ENCODE peak calls at places on chromosomes 7 and 10, in eight cellular contexts. Y is breast epithelium, O is kidney, D is lung, B is stomach, E is right atrium auricular region, Z is sigmoid colon, T is cardiac muscle cell. C is an unnamed sample.
A peak's percentile ranks its signal among the peaks of the same experiment; 100 is the strongest.

GRCh38 chr10:111247781-111248389 is 171.1 kb downstream of the ADRA2A start:
- DNase-seq in Y (no peak), B (no peak), E (no peak), Z (no peak), D (no peak), O (no peak), T (no peak), C (no peak)

GRCh38 chr7:77199008-77199966 is at the start of gene FGL2:
- DNase-seq in B (peak; percentile 42), E (peak; percentile 88), T (peak; percentile 33), Y (no peak), O (peak; percentile 86), D (peak; percentile 35), Z (peak; percentile 89), C (peak; percentile 69)

GRCh38 chr7:51316262-51316665 is 345 bp downstream of the COBL start:
- DNase-seq in Y (peak; percentile 58), Z (peak; percentile 69), O (peak; percentile 86), D (peak; percentile 54), E (peak; percentile 54), B (peak; percentile 65), T (no peak), C (peak; percentile 59)

GRCh38 chr10:99344715-99345114 is 15.6 kb downstream of the CNNM1 start:
- DNase-seq in B (no peak), T (no peak), O (no peak), Y (no peak), Z (no peak), D (no peak), E (no peak), C (no peak)

GRCh38 chr10:47237316-47238260 is 62.4 kb upstream of the GDF10 start:
- DNase-seq in T (no peak), O (no peak), D (no peak), Z (no peak), Y (no peak), B (no peak), E (peak; percentile 44), C (no peak)

GRCh38 chr10:71093531-71093930 is 118.8 kb upstream of the UNC5B start:
- DNase-seq in O (no peak), E (peak; percentile 36), D (peak; percentile 20), Y (no peak), Z (no peak), B (peak; percentile 7), T (no peak), C (no peak)

GRCh38 chr10:14732146-14732545 is 42.6 kb downstream of the FAM107B start:
- DNase-seq in Y (no peak), O (no peak), D (no peak), T (no peak), B (no peak), Z (no peak), E (no peak), C (no peak)

GRCh38 chr10:118737594-118738302 is 17.0 kb downstream of the CACUL1 start:
- DNase-seq in E (no peak), Z (no peak), D (no peak), B (no peak), Y (no peak), T (no peak), O (no peak), C (no peak)

GRCh38 chr10:78602201-78602917 is 466.4 kb upstream of the ZMIZ1 start:
- DNase-seq in Z (no peak), T (no peak), B (no peak), O (no peak), Y (no peak), E (peak; percentile 16), D (no peak), C (no peak)

GRCh38 chr7:47408675-47409074 is 173.2 kb downstream of the TNS3 start:
- DNase-seq in E (no peak), D (no peak), O (no peak), B (peak; percentile 13), Y (no peak), Z (peak; percentile 29), T (no peak), C (no peak)

GRCh38 chr10:12634532-12634931 is 285.2 kb downstream of the CAMK1D start:
- DNase-seq in Z (no peak), D (no peak), O (no peak), T (no peak), E (peak; percentile 30), Y (no peak), B (no peak), C (no peak)

GRCh38 chr10:45602836-45603235 is 69.7 kb downstream of the ZFAND4 start:
- DNase-seq in T (no peak), Y (no peak), D (no peak), E (no peak), Z (no peak), B (no peak), O (no peak), C (no peak)

GRCh38 chr7:54709283-54709682 is 49.7 kb downstream of the SEC61G start:
- DNase-seq in B (no peak), O (no peak), D (no peak), Y (no peak), E (no peak), Z (no peak), T (no peak), C (no peak)
- TF ChIP-seq CTCF in B (no peak), O (no peak), D (no peak), Y (no peak), E (no peak), Z (no peak), T (no peak), C (no peak)

GRCh38 chr10:52967806-52968795 is 195.5 kb upstream of the MBL2 start:
- DNase-seq in E (no peak), Y (no peak), T (no peak), B (no peak), O (no peak), Z (no peak), D (no peak), C (no peak)
- H3K4me1 ChIP-seq in E (no peaks in the 10 kb centered on the region), Y (no peaks in the 10 kb centered on the region), T (no peaks in the 10 kb centered on the region), B (no peaks in the 10 kb centered on the region), O (peaks cover 2% of the 10 kb centered on the region), Z (no peaks in the 10 kb centered on the region), D (no peaks in the 10 kb centered on the region), C (no peaks in the 10 kb centered on the region)

DNA sequence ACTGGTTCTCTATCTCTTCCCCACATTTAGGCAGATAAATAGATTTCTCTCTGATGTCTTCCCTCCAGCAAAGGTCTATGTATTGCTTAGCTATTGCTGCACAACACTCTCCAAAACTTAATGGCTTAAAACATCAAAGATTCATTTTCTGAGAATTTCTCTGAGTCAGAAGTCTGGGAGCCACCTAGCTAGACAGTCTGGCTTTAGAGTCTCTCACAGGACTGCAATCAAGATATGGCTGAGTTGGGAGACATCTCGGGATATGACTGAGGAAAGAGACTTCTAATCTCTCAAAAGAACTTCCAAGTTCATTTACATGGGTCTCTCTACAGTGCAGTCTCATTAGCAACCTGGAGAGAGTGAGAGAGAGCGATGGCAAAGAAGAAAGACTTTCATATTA is 553.6 kb upstream of the GHITM start:
- DNase-seq in O (no peak), B (no peak), Y (no peak), Z (no peak), T (no peak), E (no peak), D (no peak), C (no peak)
- H3K4me3 ChIP-seq in O (no peak overlapping the region), B (no peak overlapping the region), Y (no peak overlapping the region), Z (no peak overlapping the region), T (no peak overlapping the region), E (no peak overlapping the region), D (no peak overlapping the region), C (no peak overlapping the region)

GRCh38 chr7:1928555-1929348 is 258.7 kb downstream of the ELFN1 start:
- DNase-seq in D (peak; percentile 41), T (no peak), O (peak; percentile 63), E (no peak), Y (no peak), B (peak; percentile 92), Z (no peak), C (peak; percentile 85)

GRCh38 chr7:1927942-1928341 is 257.9 kb downstream of the ELFN1 start:
- DNase-seq in E (no peak), Y (no peak), O (peak; percentile 56), D (no peak), B (no peak), T (no peak), Z (no peak), C (no peak)

GRCh38 chr7:1931951-1932270 is 261.8 kb downstream of the ELFN1 start:
- DNase-seq in O (no peak), B (no peak), Z (no peak), Y (no peak), T (no peak), D (no peak), E (no peak), C (no peak)

GRCh38 chr7:1931248-1931950 is 261.3 kb downstream of the ELFN1 start:
- DNase-seq in T (no peak), O (no peak), Z (no peak), Y (no peak), D (no peak), E (no peak), B (no peak), C (no peak)

GRCh38 chr7:1930381-1931065 is 260.4 kb downstream of the ELFN1 start:
- DNase-seq in Z (no peak), T (no peak), O (no peak), E (no peak), Y (no peak), D (no peak), B (no peak), C (no peak)
- TF ChIP-seq CTCF in Z (no peak), T (no peak), O (no peak), E (no peak), Y (no peak), D (no peak), B (no peak), C (no peak)

GRCh38 chr7:55550838-55551537 is 21.3 kb downstream of the VOPP1 start:
- DNase-seq in T (no peak), O (peak; percentile 35), Z (no peak), D (no peak), B (no peak), E (no peak), Y (no peak), C (no peak)
- H3K4me1 ChIP-seq in T (no peaks in the 10 kb centered on the region), O (peaks cover 29% of the 10 kb centered on the region), Z (peaks cover 19% of the 10 kb centered on the region), D (peaks cover 21% of the 10 kb centered on the region), B (peaks cover 97% of the 10 kb centered on the region), E (no peaks in the 10 kb centered on the region), Y (no peaks in the 10 kb centered on the region), C (peaks cover 66% of the 10 kb centered on the region)

DNA sequence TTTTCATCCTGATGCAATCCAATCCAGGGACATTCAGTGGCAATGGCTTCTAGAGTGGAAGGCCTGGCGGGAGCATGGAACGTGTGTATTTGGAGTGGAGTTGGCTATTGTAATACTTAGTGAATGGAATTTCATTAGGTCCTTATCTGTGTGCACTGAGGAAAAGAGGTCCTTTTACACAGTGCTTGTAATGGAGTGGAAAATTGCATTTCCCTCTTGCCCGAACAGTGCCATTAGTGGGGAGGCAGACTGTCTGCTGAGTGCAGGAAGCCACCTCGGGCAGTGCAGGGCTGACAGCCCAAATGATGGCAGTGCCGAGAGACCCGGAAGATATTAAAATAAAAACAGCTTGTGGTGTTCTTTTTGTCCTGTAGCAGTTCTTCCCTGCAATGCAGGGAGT is 786.6 kb downstream of the LRMDA start:
- DNase-seq in Y (no peak), E (no peak), D (no peak), Z (no peak), B (no peak), T (peak; percentile 19), O (no peak), C (no peak)
- H3K4me3 ChIP-seq in Y (no peak overlapping the region), E (no peak overlapping the region), D (no peak overlapping the region), Z (no peak overlapping the region), B (no peak overlapping the region), T (no peak overlapping the region), O (no peak overlapping the region), C (no peak overlapping the region)